ENCODE peak calls at places on chromosomes 1 and 21, in six cellular contexts. Y, B, C, D, R and X are unnamed samples.

GRCh38 chr1:23979387-23980005 is 631 bp downstream of the SRSF10 start:
- DNase-seq in Y (no peak), B (no peak), C (no peak), D (peak; percentile 36), R (no peak), X (no peak)

GRCh38 chr1:68083686-68084085 is 33.3 kb upstream of the DIRAS3 start:
- DNase-seq in Y (no peak), B (no peak), C (no peak), D (no peak), R (no peak), X (no peak)

GRCh38 chr1:26058052-26058595 is 9.3 kb downstream of the TRIM63 start:
- DNase-seq in Y (no peak), B (no peak), C (no peak), D (no peak), R (no peak), X (no peak)

GRCh38 chr1:67831850-67832513 is 1.3 kb downstream of the GNG12 start:
- DNase-seq in Y (peak; percentile 69), B (peak; percentile 2), C (no peak), D (peak; percentile 71), R (peak; percentile 81), X (peak; percentile 30)

GRCh38 chr1:244052011-244052727 is 1.1 kb downstream of the ZBTB18 start:
- DNase-seq in Y (peak; percentile 49), B (no peak), C (no peak), D (no peak), R (no peak), X (no peak)

GRCh38 chr1:9852410-9853301 is 28.9 kb upstream of the CLSTN1 start:
- DNase-seq in Y (no peak), B (no peak), C (no peak), D (no peak), R (no peak), X (no peak)

GRCh38 chr1:25442178-25442577 is 11.5 kb downstream of the MACO1 start:
- DNase-seq in Y (no peak), B (no peak), C (no peak), D (no peak), R (no peak), X (no peak)

GRCh38 chr1:150619576-150620509 is 9.6 kb downstream of the ENSA start:
- DNase-seq in Y (no peak), B (no peak), C (no peak), D (no peak), R (no peak), X (no peak)

GRCh38 chr1:30919025-30919881 is 10.7 kb upstream of the SDC3 start:
- DNase-seq in Y (peak; percentile 9), B (no peak), C (no peak), D (no peak), R (no peak), X (peak; percentile 22)

GRCh38 chr21:43778469-43779335 is 2.6 kb upstream of the CSTB start:
- DNase-seq in Y (no peak), B (no peak), C (no peak), D (peak; percentile 29), R (no peak), X (no peak)

GRCh38 chr1:203597386-203598040 is 29.1 kb upstream of the ATP2B4 start:
- DNase-seq in Y (no peak), B (no peak), C (no peak), D (no peak), R (no peak), X (no peak)